ENCODE peak calls at places on chromosomes 12 and 14, in four cellular contexts. One of them, this sample, is unnamed.

GRCh38 chr14:74566174-74567125 is 45.6 kb downstream of the LTBP2 start:
- DNase-seq in cardiac muscle cell: no peak
- DNase-seq in fibroblast of lung: no peak
- DNase-seq in CD8-positive, alpha-beta T cell: no peak
- DNase-seq in this sample: no peak

GRCh38 chr12:89571481-89572190 is 45.8 kb upstream of the POC1B start:
- DNase-seq in CD8-positive, alpha-beta T cell: no peak
- DNase-seq in cardiac muscle cell: peak
- DNase-seq in fibroblast of lung: peak
- DNase-seq in this sample: peak

GRCh38 chr12:18158774-18159557 is 69.0 kb upstream of the RERGL start:
- DNase-seq in fibroblast of lung: peak
- DNase-seq in CD8-positive, alpha-beta T cell: no peak
- DNase-seq in cardiac muscle cell: peak
- DNase-seq in this sample: peak

GRCh38 chr12:106978035-106978800 is 8.7 kb downstream of the MTERF2 start:
- DNase-seq in fibroblast of lung: peak
- DNase-seq in cardiac muscle cell: peak
- DNase-seq in CD8-positive, alpha-beta T cell: no peak
- DNase-seq in this sample: peak

GRCh38 chr12:99985129-99985570 is 414 bp upstream of the ANKS1B start:
- DNase-seq in fibroblast of lung: peak
- DNase-seq in CD8-positive, alpha-beta T cell: no peak
- DNase-seq in cardiac muscle cell: no peak
- DNase-seq in this sample: no peak

GRCh38 chr14:31294736-31295398 is 87.3 kb upstream of the HECTD1 start:
- DNase-seq in cardiac muscle cell: no peak
- DNase-seq in fibroblast of lung: no peak
- DNase-seq in CD8-positive, alpha-beta T cell: no peak
- DNase-seq in this sample: no peak

GRCh38 chr14:68789798-68790655 is 2.8 kb downstream of the ZFP36L1 start:
- DNase-seq in cardiac muscle cell: peak
- DNase-seq in CD8-positive, alpha-beta T cell: no peak
- DNase-seq in fibroblast of lung: peak
- DNase-seq in this sample: no peak

GRCh38 chr12:101619868-101620761 is 25.3 kb downstream of the MYBPC1 start:
- DNase-seq in CD8-positive, alpha-beta T cell: no peak
- DNase-seq in fibroblast of lung: no peak
- DNase-seq in cardiac muscle cell: no peak
- DNase-seq in this sample: no peak

GRCh38 chr12:88546851-88547250 is 33.4 kb downstream of the KITLG start:
- DNase-seq in cardiac muscle cell: peak
- DNase-seq in CD8-positive, alpha-beta T cell: no peak
- DNase-seq in fibroblast of lung: peak
- DNase-seq in this sample: no peak

GRCh38 chr14:74684444-74684843 is 28.4 kb downstream of the AREL1 start:
- DNase-seq in CD8-positive, alpha-beta T cell: no peak
- DNase-seq in fibroblast of lung: no peak
- DNase-seq in cardiac muscle cell: no peak
- DNase-seq in this sample: no peak

GRCh38 chr12:68200854-68201253 is 24.8 kb downstream of the IL26 start:
- DNase-seq in fibroblast of lung: no peak
- DNase-seq in CD8-positive, alpha-beta T cell: no peak
- DNase-seq in cardiac muscle cell: peak
- DNase-seq in this sample: no peak

GRCh38 chr14:96038558-96038919 is 623 bp upstream of the C14orf132 start:
- DNase-seq in CD8-positive, alpha-beta T cell: no peak
- DNase-seq in cardiac muscle cell: no peak
- DNase-seq in fibroblast of lung: no peak
- DNase-seq in this sample: peak

GRCh38 chr12:57491393-57492280 is 3.8 kb downstream of the MARS1 start:
- DNase-seq in CD8-positive, alpha-beta T cell: no peak
- DNase-seq in fibroblast of lung: no peak
- DNase-seq in cardiac muscle cell: no peak
- DNase-seq in this sample: peak

GRCh38 chr14:98951031-98951430 is 321.0 kb downstream of the BCL11B start:
- DNase-seq in CD8-positive, alpha-beta T cell: no peak
- DNase-seq in cardiac muscle cell: no peak
- DNase-seq in fibroblast of lung: no peak
- DNase-seq in this sample: no peak

GRCh38 chr14:52551205-52551604 is 1.1 kb downstream of the TXNDC16 start:
- DNase-seq in CD8-positive, alpha-beta T cell: no peak
- DNase-seq in fibroblast of lung: no peak
- DNase-seq in cardiac muscle cell: no peak
- DNase-seq in this sample: no peak

GRCh38 chr12:109759076-109759420 is 45.4 kb downstream of the FAM222A start:
- DNase-seq in fibroblast of lung: no peak
- DNase-seq in cardiac muscle cell: no peak
- DNase-seq in CD8-positive, alpha-beta T cell: no peak
- DNase-seq in this sample: no peak

GRCh38 chr14:20687362-20688166 is 1.0 kb upstream of the ANG start:
- DNase-seq in CD8-positive, alpha-beta T cell: no peak
- DNase-seq in cardiac muscle cell: no peak
- DNase-seq in fibroblast of lung: no peak
- DNase-seq in this sample: no peak

GRCh38 chr12:57170408-57170807 is 23.0 kb upstream of the LRP1-AS start:
- DNase-seq in CD8-positive, alpha-beta T cell: no peak
- DNase-seq in cardiac muscle cell: no peak
- DNase-seq in fibroblast of lung: no peak
- DNase-seq in this sample: no peak

DNA sequence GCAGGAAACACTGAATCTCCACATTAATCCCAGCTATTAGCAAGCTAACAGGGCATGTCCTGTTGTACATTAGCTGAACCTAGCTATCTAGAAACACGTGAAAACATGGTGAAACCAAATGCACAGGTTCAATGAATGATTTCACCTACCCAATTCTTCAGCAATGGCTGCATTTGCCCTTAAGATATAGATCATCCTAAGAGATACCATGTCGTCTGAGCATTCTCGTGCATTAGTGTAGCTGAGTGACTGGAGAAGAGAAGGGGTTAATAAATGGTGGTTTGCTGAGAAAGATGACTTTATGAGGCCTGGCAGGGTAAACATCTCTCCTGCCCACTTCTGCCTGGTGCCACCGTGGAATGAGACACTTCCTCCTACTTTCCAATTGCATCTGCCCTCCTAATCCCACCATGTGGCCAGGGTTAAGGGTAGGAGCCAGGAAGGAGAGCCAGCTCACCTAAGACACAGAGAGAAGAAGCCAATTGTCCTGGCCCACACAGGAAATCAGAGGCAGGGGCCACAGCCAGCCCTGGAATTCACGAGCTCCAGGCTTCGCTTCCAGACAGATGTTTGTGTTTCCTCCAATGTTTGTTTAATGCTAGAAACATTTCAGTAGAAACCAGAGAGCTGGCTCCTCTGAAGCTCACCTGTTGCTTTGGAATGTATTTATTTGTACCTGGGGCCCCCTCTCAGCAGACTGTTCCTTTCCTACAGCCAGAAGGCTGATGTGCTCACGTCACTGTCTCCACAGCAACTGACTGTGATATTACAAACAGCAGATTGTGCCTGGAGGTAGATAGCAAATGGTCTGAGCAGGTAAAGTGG is 126.0 kb upstream of the PARP11 start:
- DNase-seq in fibroblast of lung: no peak
- DNase-seq in cardiac muscle cell: no peak
- DNase-seq in CD8-positive, alpha-beta T cell: no peak
- DNase-seq in this sample: no peak
- TF ChIP-seq CTCF in fibroblast of lung: no peak
- TF ChIP-seq CTCF in cardiac muscle cell: no peak
- TF ChIP-seq CTCF in CD8-positive, alpha-beta T cell: no peak
- TF ChIP-seq CTCF in this sample: no peak

DNA sequence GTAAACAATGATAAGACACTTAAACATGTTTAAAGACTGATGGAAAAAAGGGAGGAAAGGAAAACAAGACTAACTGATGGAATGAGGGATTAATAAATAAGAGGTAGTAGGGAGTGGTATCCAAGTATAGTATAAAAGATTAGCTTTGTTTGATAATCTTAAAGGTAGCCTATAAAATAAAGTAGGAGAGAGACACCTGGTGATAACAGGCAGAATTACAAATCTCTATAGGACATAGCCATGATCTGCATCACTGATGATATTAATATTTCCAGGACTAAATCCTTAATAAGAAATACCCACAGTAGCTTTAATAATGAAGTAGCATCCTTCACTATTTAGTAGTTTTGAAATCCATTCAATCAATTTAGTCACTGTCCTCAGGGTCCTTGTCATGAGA is 30.4 kb downstream of the DLGAP5 start:
- DNase-seq in cardiac muscle cell: peak
- DNase-seq in fibroblast of lung: peak
- DNase-seq in CD8-positive, alpha-beta T cell: no peak
- DNase-seq in this sample: peak
- H3K27ac ChIP-seq in cardiac muscle cell: no peak
- H3K27ac ChIP-seq in fibroblast of lung: no peak
- H3K27ac ChIP-seq in CD8-positive, alpha-beta T cell: no peak
- H3K27ac ChIP-seq in this sample: no peak

DNA sequence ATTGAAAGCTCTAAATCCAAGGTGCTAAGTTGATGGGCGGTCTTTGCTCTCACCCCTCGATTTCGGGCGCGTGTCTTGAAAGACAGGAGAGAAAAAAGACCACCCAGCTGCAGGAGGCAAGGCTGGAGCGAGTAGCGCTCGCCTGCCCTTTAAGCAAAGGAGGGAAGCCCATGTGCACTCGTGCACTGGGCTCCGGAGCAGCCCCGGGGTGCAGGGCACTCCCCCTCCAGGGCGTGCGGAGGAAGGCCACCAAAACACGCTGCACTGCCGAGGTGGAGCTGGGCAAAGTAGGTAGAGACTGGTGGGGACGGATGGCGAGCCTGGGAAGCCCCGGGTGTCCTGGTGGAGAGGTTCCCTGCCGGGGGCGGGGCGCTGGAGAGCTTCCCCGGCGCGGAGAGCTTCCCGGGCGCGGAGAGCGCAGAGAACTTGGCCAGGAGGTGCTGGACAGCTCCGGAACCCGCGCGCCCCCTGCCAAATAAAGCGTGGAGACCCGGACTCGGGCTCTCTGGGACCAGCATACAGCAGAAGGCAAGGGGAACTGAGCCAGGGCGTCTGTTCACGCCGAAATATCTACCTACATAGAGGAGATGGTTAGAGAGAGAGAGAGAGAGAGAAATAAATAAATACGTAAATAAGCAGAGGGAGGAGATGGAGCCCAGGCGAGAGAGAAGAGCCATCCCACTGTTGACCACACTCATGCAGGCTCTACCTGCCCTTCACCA is 600 bp upstream of the NELL2 start:
- DNase-seq in cardiac muscle cell: peak
- DNase-seq in CD8-positive, alpha-beta T cell: peak
- DNase-seq in fibroblast of lung: peak
- DNase-seq in this sample: peak
- TF ChIP-seq CTCF in cardiac muscle cell: no peak
- TF ChIP-seq CTCF in CD8-positive, alpha-beta T cell: peak
- TF ChIP-seq CTCF in fibroblast of lung: no peak
- TF ChIP-seq CTCF in this sample: peak

GRCh38 chr12:46554461-46554860 is 181.9 kb upstream of the SLC38A2 start:
- DNase-seq in fibroblast of lung: no peak
- DNase-seq in CD8-positive, alpha-beta T cell: no peak
- DNase-seq in cardiac muscle cell: no peak
- DNase-seq in this sample: peak

GRCh38 chr12:46553911-46554310 is 181.3 kb upstream of the SLC38A2 start:
- DNase-seq in fibroblast of lung: peak
- DNase-seq in cardiac muscle cell: no peak
- DNase-seq in CD8-positive, alpha-beta T cell: no peak
- DNase-seq in this sample: no peak

GRCh38 chr12:46556820-46557524 is 184.4 kb upstream of the SLC38A2 start:
- DNase-seq in cardiac muscle cell: peak
- DNase-seq in fibroblast of lung: peak
- DNase-seq in CD8-positive, alpha-beta T cell: no peak
- DNase-seq in this sample: no peak

GRCh38 chr12:46556105-46556559 is 183.6 kb upstream of the SLC38A2 start:
- DNase-seq in CD8-positive, alpha-beta T cell: no peak
- DNase-seq in cardiac muscle cell: peak
- DNase-seq in fibroblast of lung: peak
- DNase-seq in this sample: peak

DNA sequence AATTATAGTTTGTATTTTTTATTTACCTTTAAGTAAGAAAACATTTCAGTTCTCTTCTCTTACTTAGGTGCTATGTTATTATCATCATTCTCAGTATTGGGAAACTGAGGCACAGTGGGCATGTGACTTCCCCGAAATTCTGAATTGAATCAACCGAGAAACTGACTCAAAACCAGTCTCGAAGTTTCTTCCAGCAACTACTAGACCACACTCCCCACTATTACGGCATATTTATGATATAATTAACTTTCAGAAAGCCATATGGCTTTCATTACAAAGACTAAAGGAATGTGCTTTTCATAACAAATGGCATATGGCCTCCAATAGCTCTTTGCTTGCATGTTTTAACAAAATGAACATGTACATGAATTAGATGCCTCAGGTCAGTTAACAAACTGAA is 182.8 kb upstream of the SLC38A2 start:
- DNase-seq in cardiac muscle cell: peak
- DNase-seq in fibroblast of lung: peak
- DNase-seq in CD8-positive, alpha-beta T cell: no peak
- DNase-seq in this sample: peak
- H3K27ac ChIP-seq in cardiac muscle cell: peak
- H3K27ac ChIP-seq in fibroblast of lung: peak
- H3K27ac ChIP-seq in CD8-positive, alpha-beta T cell: no peak
- H3K27ac ChIP-seq in this sample: peak

GRCh38 chr12:115891551-115891950 is 385.9 kb downstream of the MED13L start:
- DNase-seq in cardiac muscle cell: no peak
- DNase-seq in fibroblast of lung: no peak
- DNase-seq in CD8-positive, alpha-beta T cell: no peak
- DNase-seq in this sample: no peak

GRCh38 chr12:115898670-115899069 is 378.8 kb downstream of the MED13L start:
- DNase-seq in fibroblast of lung: no peak
- DNase-seq in CD8-positive, alpha-beta T cell: no peak
- DNase-seq in cardiac muscle cell: no peak
- DNase-seq in this sample: peak

GRCh38 chr12:115897718-115898117 is 379.8 kb downstream of the MED13L start:
- DNase-seq in fibroblast of lung: peak
- DNase-seq in CD8-positive, alpha-beta T cell: no peak
- DNase-seq in cardiac muscle cell: no peak
- DNase-seq in this sample: no peak

GRCh38 chr12:115895247-115895646 is 382.2 kb downstream of the MED13L start:
- DNase-seq in CD8-positive, alpha-beta T cell: no peak
- DNase-seq in fibroblast of lung: no peak
- DNase-seq in cardiac muscle cell: no peak
- DNase-seq in this sample: peak
- TF ChIP-seq CTCF in CD8-positive, alpha-beta T cell: no peak
- TF ChIP-seq CTCF in fibroblast of lung: no peak
- TF ChIP-seq CTCF in cardiac muscle cell: peak
- TF ChIP-seq CTCF in this sample: peak

DNA sequence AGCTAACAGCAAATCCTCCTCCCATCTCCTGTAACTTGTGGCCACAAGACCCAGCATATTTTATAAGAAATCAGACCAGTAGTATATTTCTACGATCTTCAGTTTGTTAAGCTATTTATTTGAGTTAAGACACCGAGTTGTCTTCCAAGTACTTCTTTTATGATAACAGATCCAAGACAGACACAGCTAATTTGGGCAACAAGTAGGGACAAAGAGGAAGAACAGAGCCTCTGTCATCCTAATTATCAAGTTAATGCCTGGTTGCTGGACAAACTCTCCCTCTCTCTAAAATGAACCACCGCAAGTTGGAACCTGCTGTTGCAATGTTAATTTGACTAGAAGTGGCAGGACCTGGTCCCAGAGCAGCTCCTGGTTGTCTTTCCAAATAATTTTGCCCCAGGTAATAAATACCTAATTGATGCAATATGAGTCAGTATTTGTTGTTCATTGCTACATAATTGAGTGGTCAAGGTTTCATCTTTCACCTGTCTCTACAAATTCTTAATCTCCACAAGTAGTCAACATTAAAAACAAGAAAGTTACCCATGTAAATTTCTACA is 323.7 kb downstream of the PAWR start:
- DNase-seq in fibroblast of lung: no peak
- DNase-seq in cardiac muscle cell: no peak
- DNase-seq in CD8-positive, alpha-beta T cell: no peak
- DNase-seq in this sample: no peak
- H3K27ac ChIP-seq in fibroblast of lung: no peak
- H3K27ac ChIP-seq in cardiac muscle cell: no peak
- H3K27ac ChIP-seq in CD8-positive, alpha-beta T cell: no peak
- H3K27ac ChIP-seq in this sample: no peak